ENCODE peak calls at places on chromosome 21, in nine cellular contexts. A, E, T, U, B, W, S, M and O are unnamed samples.
A peak's percentile ranks its signal among the peaks of the same experiment; 100 is the strongest.

GRCh38 chr21:29610960-29611359 is 312.2 kb downstream of the BACH1 start:
- DNase-seq in A (no peak), E (no peak), T (no peak), U (no peak), B (no peak), W (peak; percentile 1), S (no peak), M (no peak), O (no peak)

GRCh38 chr21:34100789-34101188 is 27.4 kb downstream of the MRPS6 start:
- DNase-seq in A (no peak), E (no peak), T (no peak), U (no peak), B (no peak), W (no peak), S (no peak), M (no peak), O (no peak)

GRCh38 chr21:26686278-26686677 is 113.2 kb upstream of the CYYR1 start:
- DNase-seq in A (no peak), E (peak; percentile 80), T (no peak), U (no peak), B (peak; percentile 18), W (no peak), S (peak; percentile 20), M (peak; percentile 74), O (peak; percentile 4)

GRCh38 chr21:16305686-16306085 is 575.9 kb downstream of the USP25 start:
- DNase-seq in A (no peak), E (no peak), T (no peak), U (no peak), B (no peak), W (peak; percentile 18), S (no peak), M (peak; percentile 32), O (no peak)

GRCh38 chr21:20856926-20857325 is 141.3 kb upstream of the NCAM2 start:
- DNase-seq in A (no peak), E (no peak), T (no peak), U (no peak), B (no peak), W (no peak), S (no peak), M (peak; percentile 33), O (no peak)

GRCh38 chr21:14210738-14211137 is at the start of gene LIPI:
- DNase-seq in A (no peak), E (no peak), T (no peak), U (no peak), B (no peak), W (no peak), S (no peak), M (no peak), O (no peak)

GRCh38 chr21:17900281-17900989 is 81.3 kb upstream of the C21orf91 start:
- DNase-seq in A (no peak), E (peak; percentile 30), T (peak; percentile 28), U (no peak), B (no peak), W (no peak), S (peak; percentile 82), M (peak; percentile 77), O (no peak)

GRCh38 chr21:15088483-15088882 is 23.7 kb upstream of the NRIP1 start:
- DNase-seq in A (no peak), E (no peak), T (no peak), U (no peak), B (no peak), W (no peak), S (no peak), M (no peak), O (no peak)

GRCh38 chr21:26751305-26751704 is 93.9 kb downstream of the ADAMTS1 start:
- DNase-seq in A (no peak), E (no peak), T (no peak), U (no peak), B (no peak), W (no peak), S (no peak), M (no peak), O (no peak)

GRCh38 chr21:27648560-27648959 is 681.7 kb upstream of the ADAMTS5 start:
- DNase-seq in A (no peak), E (no peak), T (no peak), U (no peak), B (no peak), W (peak; percentile 97), S (no peak), M (no peak), O (peak; percentile 40)

GRCh38 chr21:29237110-29238051 is 61.3 kb upstream of the BACH1 start:
- DNase-seq in A (no peak), E (no peak), T (no peak), U (no peak), B (no peak), W (no peak), S (no peak), M (no peak), O (no peak)

GRCh38 chr21:25963186-25963585 is 207.4 kb downstream of the APP start:
- DNase-seq in A (no peak), E (no peak), T (no peak), U (no peak), B (peak; percentile 59), W (no peak), S (no peak), M (no peak), O (no peak)

GRCh38 chr21:28445081-28445830 is 547.4 kb downstream of the LTN1 start:
- DNase-seq in A (no peak), E (no peak), T (no peak), U (no peak), B (no peak), W (peak; percentile 52), S (no peak), M (no peak), O (no peak)

GRCh38 chr21:24658016-24658415 is 949.3 kb downstream of the MRPL39 start:
- DNase-seq in A (no peak), E (no peak), T (no peak), U (no peak), B (no peak), W (no peak), S (no peak), M (peak; percentile 7), O (no peak)

DNA sequence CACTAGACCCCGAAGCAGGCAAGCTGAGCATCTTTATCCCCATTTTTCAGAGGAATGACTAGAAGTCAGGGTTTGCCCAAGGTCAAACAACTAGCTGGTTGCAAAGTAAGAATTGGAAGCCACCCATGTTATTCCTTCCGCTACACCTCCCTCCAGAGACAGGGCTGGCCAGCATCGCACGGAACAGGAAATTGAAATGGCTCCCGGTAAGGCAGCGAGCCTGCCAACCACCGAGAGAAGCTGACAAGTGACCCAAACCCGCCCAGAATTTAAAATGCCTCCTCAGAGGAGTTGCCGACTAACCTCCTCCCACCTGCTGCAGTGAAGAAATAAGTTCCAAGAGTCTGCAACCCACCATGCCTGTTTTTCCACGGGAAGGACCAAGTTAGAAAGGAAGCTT is 78.8 kb downstream of the TIAM1 start:
- DNase-seq in A (no peak), E (no peak), T (peak; percentile 34), U (peak; percentile 8), B (no peak), W (no peak), S (no peak), M (no peak), O (no peak)
- H3K4me3 ChIP-seq in A (no peak overlapping the region), E (no peak overlapping the region), T (peak overlapping the region; percentile 2), U (no peak overlapping the region), B (no peak overlapping the region), W (no peak overlapping the region), S (no peak overlapping the region), M (no peak overlapping the region), O (no peak overlapping the region)

GRCh38 chr21:38933731-38934130 is 128.0 kb downstream of the ETS2 start:
- DNase-seq in A (peak; percentile 40), E (no peak), T (no peak), U (no peak), B (no peak), W (no peak), S (no peak), M (no peak), O (no peak)

GRCh38 chr21:38937286-38937790 is 131.6 kb downstream of the ETS2 start:
- DNase-seq in A (no peak), E (no peak), T (no peak), U (no peak), B (no peak), W (no peak), S (no peak), M (no peak), O (no peak)

GRCh38 chr21:38937844-38938243 is 132.1 kb downstream of the ETS2 start:
- DNase-seq in A (no peak), E (no peak), T (no peak), U (no peak), B (no peak), W (no peak), S (no peak), M (no peak), O (no peak)

GRCh38 chr21:38938343-38938742 is 132.6 kb downstream of the ETS2 start:
- DNase-seq in A (no peak), E (peak; percentile 71), T (no peak), U (no peak), B (no peak), W (peak; percentile 36), S (peak; percentile 33), M (peak; percentile 77), O (no peak)

GRCh38 chr21:38936237-38936636 is 130.5 kb downstream of the ETS2 start:
- DNase-seq in A (no peak), E (no peak), T (no peak), U (no peak), B (no peak), W (no peak), S (no peak), M (peak; percentile 46), O (no peak)
- H3K4me3 ChIP-seq in A (no peak overlapping the region), E (no peak overlapping the region), T (no peak overlapping the region), U (no peak overlapping the region), B (no peak overlapping the region), W (no peak overlapping the region), S (no peak overlapping the region), M (no peak overlapping the region), O (no peak overlapping the region)

DNA sequence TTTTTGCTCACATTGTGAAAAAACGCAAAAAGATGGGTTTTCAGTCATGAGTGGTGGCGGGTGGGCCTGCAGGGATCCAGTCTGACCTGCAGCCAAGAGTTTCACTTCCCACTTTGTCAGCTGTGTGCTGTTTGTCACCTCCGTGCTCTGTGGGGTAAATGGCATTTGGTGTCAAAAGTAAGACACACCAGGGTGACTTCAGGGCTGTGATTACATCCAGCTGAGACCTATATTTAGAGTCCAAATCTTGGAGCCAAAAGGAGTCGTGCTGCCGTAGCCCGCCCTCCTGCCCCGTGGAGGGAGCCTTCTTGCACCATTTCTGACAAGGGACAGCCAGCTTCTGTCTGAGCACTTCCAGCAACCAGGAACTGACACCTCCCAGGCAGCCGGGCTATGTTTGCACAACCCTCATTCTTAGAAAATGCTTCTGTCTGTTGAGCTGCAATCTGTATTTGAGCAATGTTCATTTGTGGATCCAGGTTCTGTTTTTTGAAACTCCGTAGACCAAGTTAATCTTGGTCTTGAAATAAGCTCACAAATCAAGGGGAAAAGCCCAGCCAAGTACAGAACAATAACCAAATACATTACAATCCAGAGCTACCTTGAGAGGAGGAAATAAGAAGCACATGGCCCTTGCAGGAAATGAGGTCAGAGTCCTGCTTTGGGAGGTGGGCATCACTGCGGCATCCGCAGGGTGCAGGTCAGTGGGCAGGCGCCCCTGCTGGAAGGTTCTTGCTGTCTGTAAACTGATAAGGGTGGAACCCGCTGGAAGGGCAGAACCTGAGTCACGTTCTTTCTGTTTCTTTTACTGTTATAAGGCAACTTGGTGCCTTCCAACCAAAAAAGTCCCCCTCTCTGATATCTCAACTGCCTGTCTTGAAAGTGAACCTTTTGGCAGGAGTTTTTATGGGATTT is 14.4 kb downstream of the ABCG1 start:
- DNase-seq in A (peak; percentile 80), E (peak; percentile 49), T (peak; percentile 66), U (peak; percentile 41), B (peak; percentile 74), W (peak; percentile 18), S (no peak), M (peak; percentile 61), O (no peak)
- H3K4me3 ChIP-seq in A (no peak overlapping the region), E (peak overlapping the region; percentile 65), T (peak overlapping the region; percentile 19), U (no peak overlapping the region), B (no peak overlapping the region), W (no peak overlapping the region), S (no peak overlapping the region), M (no peak overlapping the region), O (no peak overlapping the region)

GRCh38 chr21:37207441-37208009 is 59.6 kb downstream of the VPS26C start:
- DNase-seq in A (no peak), E (no peak), T (peak; percentile 35), U (peak; percentile 21), B (peak; percentile 25), W (no peak), S (no peak), M (no peak), O (no peak)
- H3K4me3 ChIP-seq in A (no peak overlapping the region), E (no peak overlapping the region), T (peak overlapping the region; percentile 24), U (no peak overlapping the region), B (no peak overlapping the region), W (no peak overlapping the region), S (no peak overlapping the region), M (no peak overlapping the region), O (no peak overlapping the region)